ENCODE peak calls at places on chromosomes 4 and X, in nine cellular contexts. T is right atrium auricular region; C is stimulated activated CD8-positive, alpha-beta memory T cell treated with anti-CD3 and anti-CD28 coated beads, Interleukin-12 subunit alpha, Interleukin-12 subunit beta, amount 100 ng/mL, for 4 hours; A is H4; L is mammary epithelial cell; V is RPMI7951; M is amniotic stem cell; U is CD4-positive, alpha-beta T cell; Q is lower leg skin. B is an unnamed sample.

GRCh38 chr4:2786152-2786671 is 6.7 kb upstream of the SH3BP2 start:
- DNase-seq in T (no peak), C (peak), A (no peak), L (no peak), V (no peak), M (no peak), U (no peak), Q (peak), B (no peak)

GRCh38 chr4:85420831-85421230 is 54.1 kb upstream of the ARHGAP24 start:
- DNase-seq in T (no peak), C (no peak), A (no peak), L (no peak), V (no peak), M (no peak), U (no peak), Q (no peak), B (no peak)

GRCh38 chr4:150628073-150628472 is 46.1 kb downstream of the MAB21L2 start:
- DNase-seq in T (no peak), C (no peak), A (no peak), L (no peak), V (no peak), M (no peak), U (no peak), Q (no peak), B (no peak)

GRCh38 chr4:187996502-187997177 is 1.1 kb downstream of the ZFP42 start:
- DNase-seq in T (no peak), C (no peak), A (no peak), L (no peak), V (no peak), M (no peak), U (no peak), Q (no peak), B (no peak)

GRCh38 chrX:155094468-155095061 is 23.3 kb downstream of the BRCC3 start:
- DNase-seq in T (no peak), C (no peak), A (peak), L (peak), V (peak), M (no peak), U (no peak), Q (no peak), B (peak)

GRCh38 chrX:111616786-111617185 is 64.2 kb upstream of the ALG13 start:
- DNase-seq in T (no peak), C (no peak), A (no peak), L (no peak), V (no peak), M (no peak), U (no peak), Q (no peak), B (no peak)

GRCh38 chrX:127038065-127038464 is 218.5 kb downstream of the PRR32 start:
- DNase-seq in T (no peak), C (no peak), A (no peak), L (no peak), V (no peak), M (no peak), U (no peak), Q (no peak), B (no peak)

GRCh38 chr4:110196871-110197420 is 1.5 kb downstream of the ELOVL6 start:
- DNase-seq in T (no peak), C (peak), A (peak), L (peak), V (no peak), M (peak), U (peak), Q (peak), B (peak)

GRCh38 chrX:33014086-33014485 is 197.3 kb downstream of the DMD start:
- DNase-seq in T (no peak), C (no peak), A (no peak), L (no peak), V (no peak), M (no peak), U (no peak), Q (no peak), B (no peak)

GRCh38 chr4:152045781-152046571 is 285.2 kb upstream of the GATB start:
- DNase-seq in T (no peak), C (no peak), A (no peak), L (no peak), V (no peak), M (no peak), U (no peak), Q (no peak), B (no peak)

GRCh38 chrX:115462406-115462805 is 98.6 kb upstream of the PLS3 start:
- DNase-seq in T (no peak), C (no peak), A (no peak), L (no peak), V (no peak), M (peak), U (no peak), Q (no peak), B (no peak)

GRCh38 chr4:152535236-152535902 is 523 bp downstream of the FBXW7 start:
- DNase-seq in T (no peak), C (peak), A (no peak), L (no peak), V (no peak), M (no peak), U (no peak), Q (no peak), B (no peak)

GRCh38 chr4:112082954-112083586 is 62.2 kb upstream of the FAM241A start:
- DNase-seq in T (no peak), C (no peak), A (peak), L (peak), V (peak), M (no peak), U (no peak), Q (no peak), B (no peak)

GRCh38 chrX:80511969-80512760 is 91.9 kb downstream of the TENT5D start:
- DNase-seq in T (no peak), C (no peak), A (peak), L (no peak), V (peak), M (no peak), U (no peak), Q (no peak), B (no peak)

GRCh38 chr4:42398448-42399355 is 1.4 kb downstream of the SHISA3 start:
- DNase-seq in T (no peak), C (no peak), A (no peak), L (no peak), V (no peak), M (no peak), U (no peak), Q (no peak), B (no peak)

GRCh38 chrX:11341274-11342256 is 48.4 kb downstream of the AMELX start:
- DNase-seq in T (peak), C (no peak), A (peak), L (peak), V (peak), M (no peak), U (no peak), Q (peak), B (no peak)

GRCh38 chr4:41535911-41536361 is 2.0 kb upstream of the LIMCH1 start:
- DNase-seq in T (no peak), C (no peak), A (no peak), L (no peak), V (no peak), M (no peak), U (no peak), Q (no peak), B (no peak)

GRCh38 chr4:101711590-101712255 is 78.8 kb upstream of the BANK1 start:
- DNase-seq in T (no peak), C (no peak), A (no peak), L (no peak), V (no peak), M (no peak), U (no peak), Q (no peak), B (peak)

GRCh38 chr4:109560687-109561452 is 824 bp downstream of the MCUB start:
- DNase-seq in T (peak), C (peak), A (peak), L (peak), V (peak), M (peak), U (peak), Q (peak), B (peak)

GRCh38 chr4:105389167-105389566 is 84.7 kb downstream of the PPA2 start:
- DNase-seq in T (no peak), C (no peak), A (no peak), L (no peak), V (no peak), M (no peak), U (no peak), Q (no peak), B (no peak)

GRCh38 chrX:41558531-41558930 is 111.4 kb downstream of the NYX start:
- DNase-seq in T (no peak), C (no peak), A (no peak), L (no peak), V (peak), M (no peak), U (no peak), Q (no peak), B (peak)

GRCh38 chrX:153443476-153444332 is 2.2 kb downstream of the TREX2 start:
- DNase-seq in T (no peak), C (no peak), A (no peak), L (peak), V (no peak), M (no peak), U (no peak), Q (no peak), B (peak)

GRCh38 chr4:173374588-173374987 is 3.8 kb downstream of the SAP30 start:
- DNase-seq in T (no peak), C (no peak), A (no peak), L (no peak), V (no peak), M (no peak), U (no peak), Q (no peak), B (no peak)

GRCh38 chrX:33065415-33065814 is 145.9 kb downstream of the DMD start:
- DNase-seq in T (no peak), C (no peak), A (no peak), L (no peak), V (no peak), M (no peak), U (no peak), Q (no peak), B (no peak)

GRCh38 chrX:140317462-140317861 is 187.4 kb downstream of the SOX3 start:
- DNase-seq in T (no peak), C (no peak), A (no peak), L (no peak), V (no peak), M (no peak), U (no peak), Q (no peak), B (no peak)

B was measured in cerebellar cortex.